ENCODE peak calls at places on chromosomes 16 and 17, in five cellular contexts. U is midbrain, S is mucosa of descending colon, A is hypothalamus, Z is AG04449. W is an unnamed sample.

GRCh38 chr17:17748179-17748578 is 66.9 kb downstream of the RAI1 start:
- DNase-seq in U (no peak), S (no peak), A (no peak), Z (no peak), W (peak)

GRCh38 chr17:79619636-79620206 is 8.9 kb upstream of the RBFOX3 start:
- DNase-seq in U (no peak), S (peak), A (no peak), Z (no peak), W (no peak)

GRCh38 chr17:45162022-45162687 is 480 bp downstream of the HEXIM2 start:
- DNase-seq in U (no peak), S (peak), A (no peak), Z (no peak), W (no peak)

GRCh38 chr16:24748242-24748641 is 18.8 kb downstream of the TNRC6A start:
- DNase-seq in U (peak), S (no peak), A (no peak), Z (peak), W (no peak)

GRCh38 chr16:52964290-52964689 is 88.4 kb downstream of the CHD9NB start:
- DNase-seq in U (no peak), S (no peak), A (no peak), Z (no peak), W (no peak)

GRCh38 chr17:41932821-41933389 is 2.5 kb downstream of the ODAD4 start:
- DNase-seq in U (no peak), S (no peak), A (no peak), Z (no peak), W (no peak)

GRCh38 chr16:81754810-81755209 is 24.3 kb upstream of the PLCG2 start:
- DNase-seq in U (no peak), S (no peak), A (no peak), Z (no peak), W (no peak)

GRCh38 chr16:84207869-84208268 is 16.9 kb downstream of the ADAD2 start:
- DNase-seq in U (no peak), S (no peak), A (no peak), Z (no peak), W (no peak)

GRCh38 chr16:30567991-30568638 is 3.4 kb downstream of the ZNF688 start:
- DNase-seq in U (no peak), S (no peak), A (no peak), Z (peak), W (no peak)

W was measured in GM06990.